ENCODE peak calls at places on chromosomes 5 and 9, in seven cellular contexts. T is mesendoderm, D is IMR-90, L is H1, U is H9, E is neuronal stem cell, Y is mesenchymal stem cell. I is an unnamed sample. For H3K4me1, the result is how much of the 10 kb centered on the place peaks cover.

GRCh38 chr5:144951001-144951400 is 780.3 kb downstream of the KCTD16 start:
- DNase-seq in T (no peak), D (no peak), L (no peak), U (no peak), E (no peak), Y (no peak), I (no peak)

GRCh38 chr5:113378486-113378885 is 56.3 kb downstream of the TSSK1B start:
- DNase-seq in T (no peak), D (no peak), L (no peak), U (no peak), E (no peak), Y (peak), I (peak)

GRCh38 chr5:26894719-26895263 is 143.6 kb downstream of the CDH9 start:
- DNase-seq in T (no peak), D (no peak), L (no peak), U (no peak), E (no peak), Y (peak), I (no peak)

GRCh38 chr5:45109636-45110035 is 300.9 kb downstream of the MRPS30 start:
- DNase-seq in T (no peak), D (no peak), L (no peak), U (peak), E (no peak), Y (no peak), I (no peak)

GRCh38 chr9:119195521-119195920 is 173.7 kb downstream of the BRINP1 start:
- DNase-seq in T (peak), D (no peak), L (no peak), U (peak), E (no peak), Y (no peak), I (no peak)

GRCh38 chr5:91283899-91284298 is 99.2 kb downstream of the ARRDC3 start:
- DNase-seq in T (no peak), D (peak), L (no peak), U (no peak), E (no peak), Y (peak), I (no peak)

GRCh38 chr9:120925535-120926396 is 830 bp downstream of the TRAF1 start:
- DNase-seq in T (no peak), D (peak), L (no peak), U (no peak), E (no peak), Y (peak), I (peak)

GRCh38 chr5:116411101-116411571 is 163.5 kb downstream of the SEMA6A start:
- DNase-seq in T (no peak), D (no peak), L (no peak), U (no peak), E (no peak), Y (no peak), I (no peak)

GRCh38 chr9:31908891-31909480 is 475.5 kb upstream of the ACO1 start:
- DNase-seq in T (no peak), D (no peak), L (no peak), U (no peak), E (no peak), Y (no peak), I (no peak)

GRCh38 chr5:167939686-167940085 is 351.8 kb upstream of the WWC1 start:
- DNase-seq in T (no peak), D (no peak), L (no peak), U (no peak), E (no peak), Y (no peak), I (no peak)
- H2AK5ac ChIP-seq in T (no peak), D (no peak), L (no peak), U (no peak), E (no peak), Y (peak), I (no peak)

GRCh38 chr5:997001-997474 is 11.6 kb upstream of the NKD2 start:
- DNase-seq in T (peak), D (no peak), L (no peak), U (peak), E (no peak), Y (peak), I (no peak)
- H2BK5ac ChIP-seq in T (no peak), D (no peak), L (peak), U (no peak), E (no peak), Y (no peak), I (no peak)

GRCh38 chr5:172999351-172999973 is 15.9 kb downstream of the ATP6V0E1 start:
- DNase-seq in T (no peak), D (no peak), L (no peak), U (no peak), E (no peak), Y (no peak), I (peak)

GRCh38 chr5:173003360-173003759 is 19.8 kb downstream of the ATP6V0E1 start:
- DNase-seq in T (no peak), D (no peak), L (no peak), U (no peak), E (no peak), Y (no peak), I (no peak)

GRCh38 chr5:172999974-173000373 is 16.4 kb downstream of the ATP6V0E1 start:
- DNase-seq in T (no peak), D (no peak), L (no peak), U (no peak), E (no peak), Y (no peak), I (no peak)

GRCh38 chr5:173001229-173001841 is 17.8 kb downstream of the ATP6V0E1 start:
- DNase-seq in T (no peak), D (no peak), L (no peak), U (no peak), E (no peak), Y (no peak), I (no peak)

DNA sequence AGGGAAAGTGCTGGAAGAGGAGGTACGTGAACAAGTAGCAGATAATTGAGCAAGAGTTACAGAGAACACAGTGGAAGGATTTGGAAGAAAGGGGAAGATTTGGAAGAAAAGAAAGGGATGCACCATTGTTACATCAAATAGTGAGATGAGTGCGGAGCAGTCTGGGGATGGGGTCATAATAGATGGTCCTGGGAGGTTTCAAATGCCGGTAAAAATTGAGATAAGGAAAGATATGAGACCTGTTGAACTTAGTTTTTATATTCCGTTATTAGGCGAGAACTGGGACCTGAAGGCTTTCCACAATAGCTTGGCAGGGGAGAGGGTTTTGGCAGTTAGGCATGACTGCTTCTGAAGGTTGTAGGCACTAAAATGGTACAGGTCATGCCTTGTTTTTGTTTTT is 20.9 kb downstream of the ATP6V0E1 start:
- DNase-seq in T (no peak), D (no peak), L (no peak), U (no peak), E (no peak), Y (no peak), I (no peak)
- H3K4me1 ChIP-seq in T (under half), D (under half), L (under half), U (under half), E (under half), Y (under half), I (under half)

GRCh38 chr5:168409601-168410458 is 76.4 kb upstream of the RARS1 start:
- DNase-seq in T (no peak), D (peak), L (no peak), U (no peak), E (no peak), Y (peak), I (peak)

GRCh38 chr5:168411871-168412270 is 74.4 kb upstream of the RARS1 start:
- DNase-seq in T (no peak), D (no peak), L (no peak), U (no peak), E (no peak), Y (no peak), I (no peak)

GRCh38 chr5:168415971-168416370 is 70.3 kb upstream of the RARS1 start:
- DNase-seq in T (no peak), D (no peak), L (no peak), U (no peak), E (no peak), Y (no peak), I (no peak)

GRCh38 chr5:168413596-168413995 is 72.7 kb upstream of the RARS1 start:
- DNase-seq in T (no peak), D (no peak), L (no peak), U (no peak), E (no peak), Y (no peak), I (no peak)

GRCh38 chr5:168413062-168413461 is 73.2 kb upstream of the RARS1 start:
- DNase-seq in T (no peak), D (no peak), L (no peak), U (no peak), E (no peak), Y (no peak), I (no peak)
- H2AK5ac ChIP-seq in T (no peak), D (no peak), L (no peak), U (no peak), E (no peak), Y (no peak), I (no peak)

DNA sequence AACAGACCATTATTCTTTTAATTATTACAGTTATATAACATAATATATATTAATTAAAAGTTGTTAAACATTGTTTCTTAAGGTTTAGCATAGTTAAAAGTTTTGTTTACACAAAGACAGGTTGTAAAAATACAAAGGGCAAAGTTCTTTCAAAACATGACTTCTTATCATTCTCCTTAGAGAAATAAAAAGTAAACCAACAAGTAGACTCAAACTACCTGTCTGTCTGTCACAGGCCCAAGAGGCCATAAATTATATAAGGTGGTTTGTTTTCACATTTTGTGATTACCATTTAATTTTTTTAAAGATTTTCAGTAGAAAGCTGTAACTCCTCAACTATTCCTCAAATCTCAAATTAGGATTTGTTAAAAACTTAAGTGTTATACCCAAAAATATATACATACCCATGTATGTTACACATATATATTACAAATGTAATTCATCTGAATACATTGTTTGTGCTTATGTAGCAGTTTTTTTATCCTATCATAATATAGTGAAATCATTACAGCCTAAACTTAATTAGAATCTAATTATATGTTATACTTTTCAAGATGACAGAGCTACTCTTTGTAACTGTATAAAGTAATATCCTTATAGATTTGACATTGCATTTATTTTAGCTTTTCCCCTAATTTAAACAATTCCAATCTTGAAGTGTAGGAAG is 93.8 kb upstream of the GRHPR start:
- DNase-seq in T (no peak), D (no peak), L (no peak), U (no peak), E (no peak), Y (no peak), I (no peak)
- H2BK5ac ChIP-seq in T (no peak), D (no peak), L (no peak), U (no peak), E (no peak), Y (no peak), I (no peak)

GRCh38 chr5:181258576-181258975 is 2.4 kb downstream of the TRIM52 start:
- DNase-seq in T (no peak), D (no peak), L (no peak), U (no peak), E (no peak), Y (no peak), I (no peak)

GRCh38 chr5:181259283-181259682 is 1.7 kb downstream of the TRIM52 start:
- DNase-seq in T (no peak), D (no peak), L (no peak), U (peak), E (no peak), Y (no peak), I (no peak)

GRCh38 chr5:181259974-181260719 is 796 bp downstream of the TRIM52 start:
- DNase-seq in T (no peak), D (no peak), L (peak), U (peak), E (no peak), Y (no peak), I (no peak)

GRCh38 chr5:181255276-181255675 is 5.7 kb downstream of the TRIM52 start:
- DNase-seq in T (no peak), D (no peak), L (no peak), U (no peak), E (no peak), Y (no peak), I (no peak)

GRCh38 chr5:181255836-181256578 is 4.9 kb downstream of the TRIM52 start:
- DNase-seq in T (no peak), D (no peak), L (no peak), U (no peak), E (no peak), Y (no peak), I (no peak)
- H3K4me1 ChIP-seq in T (under half), D (under half), L (under half), U (under half), E (under half), Y (under half), I (under half)

DNA sequence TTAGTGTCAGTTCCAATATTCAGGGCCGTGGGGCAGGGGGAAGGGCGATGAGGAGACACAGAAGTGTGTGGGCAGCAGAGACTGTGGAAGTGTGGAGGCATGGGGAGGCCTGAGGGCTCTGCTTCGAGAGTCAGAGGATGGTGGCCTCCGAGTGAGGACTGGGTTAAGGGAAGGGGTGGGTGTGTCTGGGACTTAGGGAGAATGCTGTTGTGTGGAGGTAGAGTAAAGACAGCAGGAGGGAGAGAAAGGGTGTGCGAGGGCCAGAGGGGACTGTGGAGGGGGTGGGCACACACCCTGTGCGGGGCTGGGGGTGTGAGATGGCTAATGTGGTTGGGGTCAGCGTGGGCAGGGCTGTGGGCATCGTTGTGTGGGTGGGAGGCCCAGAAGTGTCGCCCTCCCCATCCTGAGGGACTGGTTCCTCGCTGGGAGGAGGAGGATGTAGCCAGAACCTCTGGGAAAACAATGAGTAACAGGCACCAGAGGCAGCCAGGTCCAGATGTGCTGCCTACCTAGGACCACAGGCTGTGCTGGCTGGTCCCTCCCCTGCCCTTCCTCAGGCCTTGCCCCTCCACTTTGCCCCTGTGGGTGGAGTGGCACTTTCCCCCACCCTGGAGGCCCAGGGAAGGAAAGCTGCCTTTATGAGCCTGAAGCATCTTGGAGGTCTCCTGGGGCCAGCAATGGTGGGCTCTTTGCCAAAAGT is 4.2 kb downstream of the USP20 start:
- DNase-seq in T (no peak), D (no peak), L (no peak), U (no peak), E (no peak), Y (no peak), I (no peak)
- H2AK5ac ChIP-seq in T (no peak), D (peak), L (no peak), U (no peak), E (no peak), Y (no peak), I (no peak)

DNA sequence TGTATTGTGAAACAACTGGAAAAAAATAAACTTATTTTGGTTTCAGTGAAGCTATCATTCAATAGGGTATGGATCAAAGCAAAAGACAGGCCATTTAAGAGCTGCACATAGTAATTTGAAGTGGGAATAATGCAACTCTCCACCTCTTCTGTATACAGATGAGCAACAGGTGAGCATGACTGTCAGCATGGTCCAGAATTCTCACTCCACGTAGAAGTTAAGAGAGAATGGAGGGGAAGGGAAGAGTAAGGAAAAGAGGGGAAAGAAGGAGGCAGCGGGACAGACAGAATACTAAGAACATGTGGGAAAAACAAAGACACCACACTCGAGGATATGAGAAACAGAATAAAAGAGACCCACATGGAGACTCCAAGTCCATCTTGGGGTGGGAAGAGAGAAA is 396.1 kb upstream of the GRIA1 start:
- DNase-seq in T (no peak), D (no peak), L (no peak), U (no peak), E (no peak), Y (no peak), I (no peak)
- H2BK5ac ChIP-seq in T (no peak), D (no peak), L (no peak), U (no peak), E (no peak), Y (no peak), I (no peak)

I was measured in trophoblast cell.